ENCODE peak calls at places on chromosome 19, in seven cellular contexts. I is stimulated activated CD4-positive, alpha-beta T cell treated with anti-CD3 and anti-CD28 coated beads, Interleukin-1b, Interleukin-23, amount 100 ng/mL, for 4 hours; Q is activated CD4-positive, CD25-positive, alpha-beta regulatory T cell treated with anti-CD3 and anti-CD28 coated beads, Interleukin-2, amount 50 U/mL, for 16 hours; U is NCI-H1436; C is Right ventricle myocardium superior; X is germinal center; Y is M059J. N is an unnamed sample.

GRCh38 chr19:3516675-3517207 is 10.6 kb downstream of the FZR1 start:
- DNase-seq in I (no peak), Q (no peak), U (peak; percentile 67), C (no peak), X (peak; percentile 92), Y (peak; percentile 52), N (no peak)

GRCh38 chr19:6088677-6089063 is 21.6 kb downstream of the RFX2 start:
- DNase-seq in I (no peak), Q (no peak), U (no peak), C (no peak), X (no peak), Y (peak; percentile 78), N (no peak)

GRCh38 chr19:42553292-42554045 is 25.2 kb upstream of the CEACAM1 start:
- DNase-seq in I (no peak), Q (no peak), U (no peak), C (peak; percentile 59), X (no peak), Y (peak; percentile 84), N (no peak)

GRCh38 chr19:45464274-45464673 is 3.5 kb upstream of the FOSB start:
- DNase-seq in I (no peak), Q (no peak), U (no peak), C (no peak), X (no peak), Y (no peak), N (no peak)

GRCh38 chr19:57934820-57935665 is at the start of gene ZNF418:
- DNase-seq in I (no peak), Q (no peak), U (no peak), C (peak; percentile 52), X (peak; percentile 67), Y (peak; percentile 89), N (peak; percentile 57)

GRCh38 chr19:38932425-38933179 is 1.9 kb downstream of the MRPS12 start:
- DNase-seq in I (peak; percentile 26), Q (no peak), U (no peak), C (no peak), X (peak; percentile 54), Y (no peak), N (no peak)

GRCh38 chr19:40629346-40629745 is 28.2 kb downstream of the LTBP4 start:
- DNase-seq in I (no peak), Q (no peak), U (no peak), C (no peak), X (no peak), Y (no peak), N (no peak)

GRCh38 chr19:3178377-3178972 is at the start of gene S1PR4:
- DNase-seq in I (peak; percentile 25), Q (peak; percentile 45), U (no peak), C (no peak), X (peak; percentile 83), Y (no peak), N (no peak)

GRCh38 chr19:2341987-2342386 is 13.5 kb downstream of the SPPL2B start:
- DNase-seq in I (no peak), Q (no peak), U (no peak), C (no peak), X (no peak), Y (no peak), N (no peak)

GRCh38 chr19:55437410-55437809 is 5.7 kb downstream of the SHISA7 start:
- DNase-seq in I (no peak), Q (no peak), U (no peak), C (peak; percentile 70), X (no peak), Y (peak; percentile 74), N (peak; percentile 54)

GRCh38 chr19:12952488-12953455 is 4.3 kb downstream of the GADD45GIP1 start:
- DNase-seq in I (no peak), Q (no peak), U (no peak), C (no peak), X (no peak), Y (peak; percentile 87), N (peak; percentile 64)

GRCh38 chr19:33152178-33152577 is 20.3 kb downstream of the WDR88 start:
- DNase-seq in I (no peak), Q (no peak), U (no peak), C (no peak), X (no peak), Y (no peak), N (no peak)

GRCh38 chr19:34678421-34678820 is 943 bp downstream of the ZNF302 start:
- DNase-seq in I (no peak), Q (no peak), U (no peak), C (no peak), X (no peak), Y (no peak), N (no peak)

GRCh38 chr19:56309511-56310185 is 5.0 kb downstream of the ZSCAN5A start:
- DNase-seq in I (peak; percentile 10), Q (no peak), U (peak; percentile 24), C (peak; percentile 70), X (peak; percentile 76), Y (peak; percentile 7), N (peak; percentile 58)

GRCh38 chr19:11152318-11153062 is 3.1 kb downstream of the SPC24 start:
- DNase-seq in I (no peak), Q (no peak), U (no peak), C (peak; percentile 82), X (no peak), Y (peak; percentile 86), N (peak; percentile 78)

GRCh38 chr19:43725468-43725867 is 9.6 kb downstream of the IRGC start:
- DNase-seq in I (no peak), Q (no peak), U (no peak), C (no peak), X (peak; percentile 59), Y (no peak), N (no peak)

GRCh38 chr19:44653977-44654784 is 10.5 kb downstream of the PVR start:
- DNase-seq in I (peak; percentile 37), Q (peak; percentile 35), U (no peak), C (peak; percentile 81), X (peak; percentile 90), Y (peak; percentile 46), N (peak; percentile 78)

GRCh38 chr19:4704317-4704673 is 19.3 kb downstream of the DPP9 start:
- DNase-seq in I (no peak), Q (no peak), U (no peak), C (no peak), X (no peak), Y (no peak), N (no peak)

GRCh38 chr19:6712692-6713670 is 7.5 kb downstream of the C3 start:
- DNase-seq in I (no peak), Q (no peak), U (no peak), C (no peak), X (no peak), Y (no peak), N (no peak)

GRCh38 chr19:55578031-55578760 is 2.5 kb downstream of the ZNF579 start:
- DNase-seq in I (no peak), Q (no peak), U (no peak), C (no peak), X (no peak), Y (no peak), N (no peak)

GRCh38 chr19:36972594-36972993 is 56.5 kb downstream of the ZNF568 start:
- DNase-seq in I (no peak), Q (no peak), U (no peak), C (no peak), X (no peak), Y (no peak), N (no peak)

N was measured in left cardiac atrium.